ENCODE peak calls at places on chromosomes 13 and 19, in four cellular contexts. One of them, this sample, is unnamed.
A peak's percentile ranks its signal among the peaks of the same experiment; 100 is the strongest.

GRCh38 chr19:42495663-42496062 is 32.6 kb downstream of the CEACAM1 start:
- DNase-seq in GM23338: no peak
- DNase-seq in PC-9: no peak
- DNase-seq in GM23248: no peak
- DNase-seq in this sample: no peak

GRCh38 chr19:41521860-41522555 is 54.0 kb upstream of the CEACAM21 start:
- DNase-seq in GM23338: peak; percentile 51
- DNase-seq in PC-9: no peak
- DNase-seq in GM23248: peak; percentile 10
- DNase-seq in this sample: no peak

GRCh38 chr19:18044825-18045304 is 36.9 kb downstream of the ARRDC2 start:
- DNase-seq in GM23248: peak; percentile 86
- DNase-seq in PC-9: peak; percentile 54
- DNase-seq in GM23338: peak; percentile 77
- DNase-seq in this sample: peak; percentile 75

GRCh38 chr19:31377736-31378135 is 28.5 kb upstream of the TSHZ3 start:
- DNase-seq in PC-9: no peak
- DNase-seq in GM23338: no peak
- DNase-seq in GM23248: no peak
- DNase-seq in this sample: no peak

GRCh38 chr13:56886398-56886797 is 254.3 kb upstream of the PRR20A start:
- DNase-seq in PC-9: no peak
- DNase-seq in GM23248: no peak
- DNase-seq in GM23338: no peak
- DNase-seq in this sample: no peak

GRCh38 chr19:54137913-54138776 is 583 bp downstream of the CNOT3 start:
- DNase-seq in PC-9: peak; percentile 32
- DNase-seq in GM23338: peak; percentile 47
- DNase-seq in GM23248: peak; percentile 53
- DNase-seq in this sample: peak; percentile 50

GRCh38 chr19:49336482-49337266 is 1.5 kb downstream of the CD37 start:
- DNase-seq in PC-9: no peak
- DNase-seq in GM23248: no peak
- DNase-seq in GM23338: no peak
- DNase-seq in this sample: no peak

GRCh38 chr13:48626726-48627451 is 26.8 kb upstream of the CYSLTR2 start:
- DNase-seq in PC-9: no peak
- DNase-seq in GM23248: no peak
- DNase-seq in GM23338: no peak
- DNase-seq in this sample: no peak

GRCh38 chr19:45677351-45678230 is 9.6 kb downstream of the GIPR start:
- DNase-seq in GM23248: peak; percentile 59
- DNase-seq in PC-9: peak; percentile 95
- DNase-seq in GM23338: peak; percentile 100
- DNase-seq in this sample: peak; percentile 97

GRCh38 chr19:45250832-45251451 is at the start of gene MARK4:
- DNase-seq in GM23338: peak; percentile 70
- DNase-seq in PC-9: peak; percentile 40
- DNase-seq in GM23248: peak; percentile 73
- DNase-seq in this sample: peak; percentile 84

GRCh38 chr13:47126432-47126831 is 229.6 kb upstream of the HTR2A start:
- DNase-seq in GM23338: no peak
- DNase-seq in GM23248: peak; percentile 16
- DNase-seq in PC-9: no peak
- DNase-seq in this sample: no peak

GRCh38 chr19:38387550-38388309 is at the start of gene GGN:
- DNase-seq in PC-9: peak; percentile 93
- DNase-seq in GM23248: peak; percentile 98
- DNase-seq in GM23338: peak; percentile 100
- DNase-seq in this sample: peak; percentile 95

GRCh38 chr19:39212377-39212742 is 8.3 kb upstream of the SYCN start:
- DNase-seq in PC-9: peak; percentile 40
- DNase-seq in GM23248: peak; percentile 24
- DNase-seq in GM23338: peak; percentile 88
- DNase-seq in this sample: no peak

GRCh38 chr13:101289764-101290163 is 126.5 kb downstream of the NALCN start:
- DNase-seq in GM23248: peak; percentile 69
- DNase-seq in PC-9: peak; percentile 10
- DNase-seq in GM23338: peak; percentile 89
- DNase-seq in this sample: peak; percentile 64

GRCh38 chr13:42803563-42804212 is 22.3 kb downstream of the FAM216B start:
- DNase-seq in GM23338: no peak
- DNase-seq in GM23248: peak; percentile 53
- DNase-seq in PC-9: no peak
- DNase-seq in this sample: no peak

GRCh38 chr19:32674153-32674958 is 624 bp downstream of the ANKRD27 start:
- DNase-seq in GM23338: no peak
- DNase-seq in GM23248: peak; percentile 43
- DNase-seq in PC-9: no peak
- DNase-seq in this sample: no peak

GRCh38 chr19:4889034-4889825 is 13.5 kb downstream of the ARRDC5 start:
- DNase-seq in PC-9: peak; percentile 22
- DNase-seq in GM23338: no peak
- DNase-seq in GM23248: peak; percentile 95
- DNase-seq in this sample: no peak

GRCh38 chr19:19627716-19628498 is at the start of gene LPAR2:
- DNase-seq in GM23338: peak; percentile 78
- DNase-seq in GM23248: peak; percentile 36
- DNase-seq in PC-9: peak; percentile 71
- DNase-seq in this sample: peak; percentile 87

GRCh38 chr13:51525567-51526165 is 58.6 kb upstream of the WDFY2 start:
- DNase-seq in GM23338: no peak
- DNase-seq in GM23248: peak; percentile 88
- DNase-seq in PC-9: no peak
- DNase-seq in this sample: no peak

GRCh38 chr13:110062077-110062776 is 244.7 kb downstream of the COL4A1 start:
- DNase-seq in GM23248: peak; percentile 59
- DNase-seq in GM23338: no peak
- DNase-seq in PC-9: peak; percentile 53
- DNase-seq in this sample: no peak

GRCh38 chr19:16134510-16134909 is 9.0 kb upstream of the HSH2D start:
- DNase-seq in PC-9: no peak
- DNase-seq in GM23338: no peak
- DNase-seq in GM23248: no peak
- DNase-seq in this sample: no peak
- H3K9me2 ChIP-seq in PC-9: no peaks in the 10 kb centered on the region
- H3K9me2 ChIP-seq in GM23338: no peaks in the 10 kb centered on the region
- H3K9me2 ChIP-seq in GM23248: no peaks in the 10 kb centered on the region
- H3K9me2 ChIP-seq in this sample: no peaks in the 10 kb centered on the region

DNA sequence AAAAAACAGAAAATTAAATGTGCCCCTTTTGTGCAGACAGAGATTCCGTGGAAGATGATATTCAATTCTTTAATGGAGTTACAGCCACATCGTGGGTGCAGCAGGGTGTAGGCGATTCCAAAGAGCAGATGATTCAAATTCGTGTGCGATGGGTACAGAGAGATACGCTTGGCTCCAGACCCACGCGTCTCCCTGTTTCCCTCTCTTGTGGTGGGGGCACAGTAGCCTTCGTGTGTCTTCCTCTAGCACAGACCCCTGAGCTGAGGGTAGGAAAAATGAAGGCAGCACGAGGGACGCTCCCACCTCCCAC is 4.8 kb downstream of the TSPAN16 start:
- DNase-seq in GM23338: no peak
- DNase-seq in PC-9: no peak
- DNase-seq in GM23248: no peak
- DNase-seq in this sample: no peak
- H3K4me1 ChIP-seq in GM23338: no peaks in the 10 kb centered on the region
- H3K4me1 ChIP-seq in PC-9: peaks cover 9% of the 10 kb centered on the region
- H3K4me1 ChIP-seq in GM23248: no peaks in the 10 kb centered on the region
- H3K4me1 ChIP-seq in this sample: no peaks in the 10 kb centered on the region

DNA sequence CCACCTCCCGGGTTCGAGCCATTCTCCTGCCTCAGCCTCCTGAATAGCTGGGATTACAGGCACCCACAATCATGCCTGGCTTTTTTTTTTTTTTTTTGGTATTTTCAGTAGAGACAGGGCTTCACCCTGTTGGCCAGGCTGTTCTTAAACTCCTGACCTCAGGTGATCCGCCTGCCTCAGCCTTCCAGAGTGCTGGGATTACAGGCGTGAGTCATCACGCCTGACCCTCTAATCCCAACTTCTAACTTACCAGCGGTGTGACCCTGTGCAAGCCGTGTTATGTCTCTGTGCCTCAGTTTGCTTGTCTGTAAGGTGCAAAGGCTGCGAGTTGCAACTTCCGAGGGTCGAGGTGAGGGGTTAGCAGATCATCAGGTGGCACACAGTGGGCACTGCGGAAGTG is 17.3 kb downstream of the ZSWIM4 start:
- DNase-seq in PC-9: no peak
- DNase-seq in GM23338: no peak
- DNase-seq in GM23248: no peak
- DNase-seq in this sample: no peak
- TF ChIP-seq EZH2 in PC-9: no peak
- TF ChIP-seq EZH2 in GM23338: no peak
- TF ChIP-seq EZH2 in GM23248: no peak
- TF ChIP-seq EZH2 in this sample: no peak

GRCh38 chr13:33330483-33330882 is 44.9 kb upstream of the STARD13 start:
- DNase-seq in GM23248: no peak
- DNase-seq in GM23338: no peak
- DNase-seq in PC-9: no peak
- DNase-seq in this sample: no peak

GRCh38 chr13:33331962-33332361 is 46.4 kb upstream of the STARD13 start:
- DNase-seq in GM23338: peak; percentile 28
- DNase-seq in GM23248: no peak
- DNase-seq in PC-9: no peak
- DNase-seq in this sample: no peak

GRCh38 chr13:33340631-33341030 is 55.1 kb upstream of the STARD13 start:
- DNase-seq in PC-9: no peak
- DNase-seq in GM23248: peak; percentile 64
- DNase-seq in GM23338: no peak
- DNase-seq in this sample: no peak

DNA sequence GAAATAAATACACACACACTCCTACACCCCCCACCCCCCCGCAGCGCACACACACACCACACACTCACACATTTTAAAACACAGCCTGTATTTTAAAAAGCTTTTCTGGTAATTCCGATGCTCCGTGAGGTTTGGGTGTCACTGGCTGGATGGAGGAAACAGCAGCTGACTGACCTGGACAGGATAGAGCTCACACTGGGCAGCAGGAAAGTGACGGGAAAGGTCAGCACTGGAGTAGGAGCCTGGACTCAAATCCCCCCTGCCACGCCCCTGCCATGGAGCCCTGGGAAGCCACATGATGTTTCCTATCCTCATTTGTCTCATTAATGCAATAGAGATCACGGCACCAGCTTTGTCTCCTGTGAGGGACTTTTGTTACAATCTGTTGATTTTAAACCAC is 49.3 kb upstream of the STARD13 start:
- DNase-seq in PC-9: no peak
- DNase-seq in GM23338: no peak
- DNase-seq in GM23248: no peak
- DNase-seq in this sample: no peak
- H3K9me2 ChIP-seq in PC-9: no peaks in the 10 kb centered on the region
- H3K9me2 ChIP-seq in GM23338: peaks cover 7% of the 10 kb centered on the region
- H3K9me2 ChIP-seq in GM23248: no peaks in the 10 kb centered on the region
- H3K9me2 ChIP-seq in this sample: no peaks in the 10 kb centered on the region

DNA sequence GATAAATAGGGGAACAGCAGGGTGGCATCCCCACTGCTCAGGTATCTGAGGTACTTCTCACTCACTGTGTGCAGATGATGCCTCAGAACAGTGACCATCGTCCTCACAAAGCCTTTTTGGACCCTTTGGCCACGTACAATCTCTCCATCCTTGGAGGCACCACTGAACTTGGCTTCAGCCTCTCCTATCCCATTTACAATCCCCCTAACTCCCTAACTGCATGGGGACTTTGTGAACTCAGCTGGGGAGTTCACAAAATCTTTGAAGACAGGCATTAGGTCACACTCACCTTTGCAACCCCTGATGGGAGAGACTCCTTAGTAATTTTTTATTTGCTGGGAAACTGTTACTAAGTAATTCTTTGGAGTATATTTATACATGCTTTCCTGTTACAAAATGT is 60.8 kb downstream of the TBC1D4 start:
- DNase-seq in GM23248: no peak
- DNase-seq in PC-9: no peak
- DNase-seq in GM23338: no peak
- DNase-seq in this sample: no peak
- H3K4me1 ChIP-seq in GM23248: peaks cover 11% of the 10 kb centered on the region
- H3K4me1 ChIP-seq in PC-9: peaks cover 36% of the 10 kb centered on the region
- H3K4me1 ChIP-seq in GM23338: peaks cover 7% of the 10 kb centered on the region
- H3K4me1 ChIP-seq in this sample: no peaks in the 10 kb centered on the region

GRCh38 chr19:7787141-7787540 is 24.1 kb downstream of the CLEC4M start:
- DNase-seq in GM23338: peak; percentile 85
- DNase-seq in PC-9: no peak
- DNase-seq in GM23248: no peak
- DNase-seq in this sample: no peak

GRCh38 chr19:7787602-7788177 is 24.6 kb downstream of the CLEC4M start:
- DNase-seq in GM23338: no peak
- DNase-seq in PC-9: no peak
- DNase-seq in GM23248: no peak
- DNase-seq in this sample: no peak

GRCh38 chr19:7789447-7789846 is 26.4 kb downstream of the CLEC4M start:
- DNase-seq in PC-9: peak; percentile 40
- DNase-seq in GM23248: no peak
- DNase-seq in GM23338: peak; percentile 79
- DNase-seq in this sample: no peak

GRCh38 chr19:7788933-7789323 is 25.9 kb downstream of the CLEC4M start:
- DNase-seq in GM23338: no peak
- DNase-seq in PC-9: no peak
- DNase-seq in GM23248: no peak
- DNase-seq in this sample: no peak

GRCh38 chr19:7788178-7788932 is 25.3 kb downstream of the CLEC4M start:
- DNase-seq in GM23338: peak; percentile 59
- DNase-seq in GM23248: no peak
- DNase-seq in PC-9: no peak
- DNase-seq in this sample: no peak
- TF ChIP-seq EZH2 in GM23338: peak; percentile 69
- TF ChIP-seq EZH2 in GM23248: no peak
- TF ChIP-seq EZH2 in PC-9: no peak
- TF ChIP-seq EZH2 in this sample: no peak

DNA sequence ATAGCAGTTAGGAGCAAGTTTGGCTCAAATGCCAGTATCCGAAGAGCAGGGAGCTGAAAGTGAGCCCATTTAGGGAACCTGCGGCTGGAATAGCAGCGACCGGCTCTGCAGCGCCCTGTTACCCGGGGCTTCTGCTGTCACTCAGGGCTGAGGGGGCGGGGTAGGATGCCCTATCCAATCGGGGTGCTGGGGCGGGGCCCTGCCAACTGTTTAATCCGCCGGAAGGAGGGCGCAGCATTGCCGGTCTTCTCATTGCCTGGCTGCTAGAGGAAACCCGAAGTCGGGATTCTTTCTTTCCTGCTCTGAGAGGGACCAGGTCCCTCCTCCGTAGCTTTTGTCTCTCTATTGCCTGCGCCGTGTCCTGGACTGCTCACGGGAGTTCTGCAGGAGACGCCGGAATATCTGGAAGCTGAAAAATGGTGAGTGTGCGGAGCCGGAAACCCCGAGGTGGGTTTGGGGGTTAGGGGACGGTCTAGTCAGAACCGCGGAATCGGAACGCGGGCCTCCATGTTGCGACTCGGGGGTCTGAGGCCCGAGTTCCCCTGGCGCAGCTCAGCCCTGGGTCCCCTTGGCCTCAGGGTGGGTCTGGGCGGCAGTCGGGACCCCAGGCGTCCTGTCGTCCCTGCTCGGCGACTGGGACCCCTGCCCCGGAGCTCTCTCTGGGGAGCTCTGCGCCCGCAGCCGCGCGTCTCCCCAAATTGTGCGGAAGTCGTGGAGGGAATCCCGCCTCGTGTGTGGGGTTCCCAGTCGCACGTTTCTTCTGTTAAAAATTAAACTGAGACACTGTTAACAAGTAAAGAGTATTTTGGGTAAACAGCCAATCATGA is 22.8 kb downstream of the ZNF763 start:
- DNase-seq in GM23248: peak; percentile 99
- DNase-seq in PC-9: peak; percentile 92
- DNase-seq in GM23338: peak; percentile 99
- DNase-seq in this sample: peak; percentile 98
- H3K9me2 ChIP-seq in GM23248: no peaks in the 10 kb centered on the region
- H3K9me2 ChIP-seq in PC-9: no peaks in the 10 kb centered on the region
- H3K9me2 ChIP-seq in GM23338: peaks cover 6% of the 10 kb centered on the region
- H3K9me2 ChIP-seq in this sample: no peaks in the 10 kb centered on the region